ENCODE peak calls at places on chromosomes 12 and 14, in five cellular contexts. Q is activated CD4-positive, alpha-beta T cell treated with anti-CD3 and anti-CD28 coated beads for 48 hours; E is NCI-H1436; M is globus pallidus; R is right atrium auricular region. B is an unnamed sample.

GRCh38 chr12:52442600-52443061 is 8.5 kb upstream of the KRT75 start:
- DNase-seq in E (no peak), M (peak), Q (no peak), R (no peak), B (no peak)

GRCh38 chr12:98998697-98999299 is 353.7 kb downstream of the APAF1 start:
- DNase-seq in R (no peak), M (peak), E (peak), Q (no peak), B (peak)

GRCh38 chr14:96634896-96635295 is 132.7 kb downstream of the PAPOLA start:
- DNase-seq in M (no peak), R (peak), Q (no peak), E (no peak), B (no peak)

GRCh38 chr12:6928703-6929407 is 1.1 kb downstream of the ATN1 start:
- DNase-seq in E (no peak), R (no peak), Q (no peak), M (no peak), B (peak)

GRCh38 chr14:92759300-92759678 is 10.9 kb upstream of the LGMN start:
- DNase-seq in R (no peak), Q (peak), E (no peak), M (no peak), B (no peak)

GRCh38 chr14:74213907-74214803 is 25.1 kb upstream of the VSX2 start:
- DNase-seq in E (no peak), R (no peak), Q (no peak), M (no peak), B (no peak)

GRCh38 chr12:49673446-49674317 is 33.5 kb downstream of the FMNL3 start:
- DNase-seq in M (peak), Q (no peak), E (peak), R (peak), B (peak)

GRCh38 chr14:74425525-74426201 is 347 bp downstream of the SYNDIG1L start:
- DNase-seq in M (no peak), Q (peak), R (no peak), E (no peak), B (no peak)

GRCh38 chr14:68282479-68283377 is 463.1 kb downstream of the RAD51B start:
- DNase-seq in M (no peak), Q (peak), E (no peak), R (no peak), B (no peak)

GRCh38 chr14:77026930-77027537 is 1.5 kb downstream of the IRF2BPL start:
- DNase-seq in E (no peak), Q (peak), R (no peak), M (peak), B (peak)

GRCh38 chr14:92717571-92718042 is 30.8 kb downstream of the LGMN start:
- DNase-seq in E (no peak), M (no peak), Q (peak), R (no peak), B (no peak)

GRCh38 chr14:42047421-42048045 is 440.9 kb downstream of the LRFN5 start:
- DNase-seq in E (no peak), M (no peak), Q (no peak), R (no peak), B (no peak)

GRCh38 chr14:20682435-20683124 is 1.8 kb upstream of the RNASE4 start:
- DNase-seq in Q (peak), E (peak), M (peak), R (peak), B (peak)

GRCh38 chr12:80567391-80567790 is 123.4 kb downstream of the PTPRQ start:
- DNase-seq in Q (no peak), M (no peak), E (no peak), R (no peak), B (no peak)

GRCh38 chr12:49092816-49093406 is 1.7 kb downstream of the DHH start:
- DNase-seq in R (no peak), E (no peak), Q (no peak), M (no peak), B (no peak)

GRCh38 chr12:70664463-70664862 is 27.2 kb upstream of the PTPRB start:
- DNase-seq in E (peak), R (no peak), M (peak), Q (no peak), B (peak)

GRCh38 chr12:8033153-8034044 is 883 bp downstream of the FOXJ2 start:
- DNase-seq in R (no peak), M (peak), E (peak), Q (peak), B (peak)

GRCh38 chr14:54040851-54041250 is 84.2 kb upstream of the BMP4 start:
- DNase-seq in E (no peak), M (no peak), Q (no peak), R (no peak), B (no peak)

GRCh38 chr14:96056509-96057422 is 17.6 kb downstream of the C14orf132 start:
- DNase-seq in Q (no peak), E (no peak), R (no peak), M (no peak), B (no peak)

GRCh38 chr12:3214508-3215365 is 137.6 kb downstream of the TSPAN9 start:
- DNase-seq in E (peak), M (no peak), R (no peak), Q (no peak), B (no peak)

GRCh38 chr12:32083489-32083888 is 23.2 kb upstream of the BICD1 start:
- DNase-seq in M (no peak), E (no peak), R (no peak), Q (no peak), B (no peak)

GRCh38 chr14:100532154-100532915 is 54.9 kb downstream of the BEGAIN start:
- DNase-seq in R (no peak), E (no peak), M (no peak), Q (no peak), B (no peak)

GRCh38 chr12:89552376-89552775 is 26.5 kb upstream of the POC1B start:
- DNase-seq in M (no peak), E (no peak), R (no peak), Q (no peak), B (no peak)

GRCh38 chr14:64992328-64992885 is 5.7 kb downstream of the FNTB start:
- DNase-seq in R (no peak), M (no peak), E (no peak), Q (no peak), B (no peak)

GRCh38 chr12:58583541-58583940 is 336.8 kb downstream of the LRIG3 start:
- DNase-seq in E (no peak), Q (no peak), M (no peak), R (no peak), B (no peak)

GRCh38 chr12:56957229-56958052 is at the start of gene RDH16:
- DNase-seq in Q (no peak), M (no peak), R (no peak), E (no peak), B (no peak)

GRCh38 chr14:52071675-52072074 is 2.8 kb upstream of the NID2 start:
- DNase-seq in Q (no peak), R (no peak), M (peak), E (no peak), B (peak)

GRCh38 chr14:99601301-99601945 is 2.6 kb downstream of the CCDC85C start:
- DNase-seq in E (no peak), Q (no peak), M (no peak), R (peak), B (peak)

GRCh38 chr14:92655372-92655771 is 93.1 kb downstream of the LGMN start:
- DNase-seq in M (no peak), R (no peak), E (no peak), Q (peak), B (no peak)

GRCh38 chr12:57853864-57854556 is 7.5 kb upstream of the CTDSP2 start:
- DNase-seq in R (no peak), E (no peak), Q (no peak), M (no peak), B (no peak)

GRCh38 chr14:61321385-61322010 is at the start of gene PRKCH:
- DNase-seq in M (peak), E (peak), Q (peak), R (peak), B (peak)

GRCh38 chr12:120978296-120979219 is at the start of gene HNF1A:
- DNase-seq in M (no peak), E (no peak), Q (no peak), R (no peak), B (no peak)

GRCh38 chr14:99476864-99477263 is 3.8 kb downstream of the SETD3 start:
- DNase-seq in E (no peak), Q (no peak), M (no peak), R (no peak), B (no peak)

GRCh38 chr12:52208424-52209165 is 16.8 kb upstream of the KRT80 start:
- DNase-seq in M (no peak), E (no peak), Q (no peak), R (no peak), B (no peak)

GRCh38 chr12:113111247-113111646 is 24.3 kb downstream of the RASAL1 start:
- DNase-seq in Q (no peak), R (no peak), M (no peak), E (no peak), B (no peak)

B was measured in midbrain.